ENCODE peak calls at places on chromosome 3, in six cellular contexts. C, F, H, S, D and N are unnamed samples. For H3K27me3, the result is how much of the 10 kb centered on the place peaks cover.

GRCh38 chr3:12501360-12502020 is 17.2 kb downstream of the TSEN2 start:
- ATAC-seq in C (no peak), F (no peak), H (no peak), S (no peak), D (no peak), N (peak)

GRCh38 chr3:119091936-119092677 is 53.9 kb upstream of the TEX55 start:
- ATAC-seq in C (no peak), F (no peak), H (no peak), S (no peak), D (no peak), N (no peak)

GRCh38 chr3:64291345-64291744 is 66.1 kb upstream of the PRICKLE2 start:
- ATAC-seq in C (no peak), F (no peak), H (no peak), S (no peak), D (no peak), N (peak)

GRCh38 chr3:45078910-45079522 is 52.9 kb downstream of the CLEC3B start:
- ATAC-seq in C (peak), F (no peak), H (no peak), S (peak), D (peak), N (no peak)

GRCh38 chr3:31571325-31571724 is 38.6 kb downstream of the STT3B start:
- ATAC-seq in C (no peak), F (no peak), H (no peak), S (no peak), D (no peak), N (no peak)

GRCh38 chr3:186551387-186551786 is 7.2 kb upstream of the CRYGS start:
- ATAC-seq in C (peak), F (no peak), H (no peak), S (peak), D (peak), N (no peak)

GRCh38 chr3:36362973-36363372 is 17.3 kb upstream of the STAC start:
- ATAC-seq in C (peak), F (peak), H (no peak), S (no peak), D (peak), N (no peak)

GRCh38 chr3:29274667-29275066 is 6.2 kb upstream of the RBMS3 start:
- ATAC-seq in C (no peak), F (no peak), H (no peak), S (no peak), D (no peak), N (no peak)

GRCh38 chr3:187183903-187184302 is 13.4 kb upstream of the RTP1 start:
- ATAC-seq in C (no peak), F (no peak), H (no peak), S (no peak), D (no peak), N (no peak)

GRCh38 chr3:45800611-45801010 is 4.3 kb upstream of the SLC6A20 start:
- ATAC-seq in C (no peak), F (no peak), H (no peak), S (no peak), D (no peak), N (no peak)

GRCh38 chr3:134873789-134874188 is 78.7 kb downstream of the EPHB1 start:
- ATAC-seq in C (no peak), F (no peak), H (no peak), S (no peak), D (no peak), N (no peak)

GRCh38 chr3:112794622-112795172 is 52.0 kb downstream of the CD200R1L start:
- ATAC-seq in C (no peak), F (no peak), H (peak), S (peak), D (no peak), N (no peak)

GRCh38 chr3:186996356-186996755 is 66.0 kb downstream of the ST6GAL1 start:
- ATAC-seq in C (no peak), F (no peak), H (no peak), S (peak), D (no peak), N (no peak)

GRCh38 chr3:15637131-15637951 is 35.8 kb downstream of the BTD start:
- ATAC-seq in C (no peak), F (no peak), H (no peak), S (no peak), D (no peak), N (no peak)

GRCh38 chr3:166405465-166405864 is 568.2 kb upstream of the BCHE start:
- ATAC-seq in C (no peak), F (no peak), H (no peak), S (no peak), D (no peak), N (no peak)

GRCh38 chr3:169940486-169941181 is 26.0 kb upstream of the SEC62 start:
- ATAC-seq in C (no peak), F (no peak), H (no peak), S (no peak), D (no peak), N (no peak)

GRCh38 chr3:112143689-112144088 is 10.6 kb upstream of the GCSAM start:
- ATAC-seq in C (no peak), F (no peak), H (no peak), S (no peak), D (no peak), N (no peak)

GRCh38 chr3:36763850-36764703 is at the start of gene DCLK3:
- ATAC-seq in C (no peak), F (no peak), H (no peak), S (peak), D (no peak), N (no peak)

GRCh38 chr3:105970283-105970682 is 101.5 kb upstream of the CBLB start:
- ATAC-seq in C (no peak), F (no peak), H (no peak), S (no peak), D (no peak), N (no peak)

GRCh38 chr3:86785381-86785780 is 205.6 kb downstream of the VGLL3 start:
- ATAC-seq in C (no peak), F (no peak), H (no peak), S (no peak), D (no peak), N (peak)

GRCh38 chr3:42024578-42025387 is 62.9 kb upstream of the ULK4 start:
- ATAC-seq in C (no peak), F (peak), H (no peak), S (no peak), D (no peak), N (no peak)

GRCh38 chr3:111595239-111595638 is at the start of gene ZBED2:
- ATAC-seq in C (peak), F (no peak), H (peak), S (no peak), D (no peak), N (no peak)

GRCh38 chr3:33908209-33908851 is 109.9 kb downstream of the PDCD6IP start:
- ATAC-seq in C (no peak), F (no peak), H (no peak), S (no peak), D (no peak), N (no peak)

GRCh38 chr3:125582707-125583106 is 12.6 kb downstream of the OSBPL11 start:
- ATAC-seq in C (peak), F (peak), H (no peak), S (peak), D (no peak), N (no peak)

GRCh38 chr3:170780955-170781354 is 89.0 kb downstream of the RPL22L1 start:
- ATAC-seq in C (no peak), F (no peak), H (no peak), S (no peak), D (peak), N (no peak)

GRCh38 chr3:193863657-193864323 is 270.8 kb downstream of the OPA1 start:
- ATAC-seq in C (no peak), F (no peak), H (no peak), S (no peak), D (peak), N (peak)

GRCh38 chr3:175386630-175387029 is 527.5 kb downstream of the NAALADL2 start:
- ATAC-seq in C (no peak), F (peak), H (no peak), S (no peak), D (no peak), N (no peak)

GRCh38 chr3:101935081-101935480 is 85.8 kb downstream of the NFKBIZ start:
- ATAC-seq in C (no peak), F (no peak), H (no peak), S (no peak), D (no peak), N (no peak)

GRCh38 chr3:64244011-64244942 is 19.0 kb upstream of the PRICKLE2 start:
- ATAC-seq in C (peak), F (no peak), H (no peak), S (peak), D (peak), N (no peak)

GRCh38 chr3:170690133-170690981 is 104.5 kb upstream of the SLC7A14 start:
- ATAC-seq in C (peak), F (peak), H (peak), S (peak), D (peak), N (no peak)

GRCh38 chr3:121796970-121797369 is 37.9 kb downstream of the IQCB1 start:
- ATAC-seq in C (no peak), F (no peak), H (no peak), S (no peak), D (no peak), N (no peak)

DNA sequence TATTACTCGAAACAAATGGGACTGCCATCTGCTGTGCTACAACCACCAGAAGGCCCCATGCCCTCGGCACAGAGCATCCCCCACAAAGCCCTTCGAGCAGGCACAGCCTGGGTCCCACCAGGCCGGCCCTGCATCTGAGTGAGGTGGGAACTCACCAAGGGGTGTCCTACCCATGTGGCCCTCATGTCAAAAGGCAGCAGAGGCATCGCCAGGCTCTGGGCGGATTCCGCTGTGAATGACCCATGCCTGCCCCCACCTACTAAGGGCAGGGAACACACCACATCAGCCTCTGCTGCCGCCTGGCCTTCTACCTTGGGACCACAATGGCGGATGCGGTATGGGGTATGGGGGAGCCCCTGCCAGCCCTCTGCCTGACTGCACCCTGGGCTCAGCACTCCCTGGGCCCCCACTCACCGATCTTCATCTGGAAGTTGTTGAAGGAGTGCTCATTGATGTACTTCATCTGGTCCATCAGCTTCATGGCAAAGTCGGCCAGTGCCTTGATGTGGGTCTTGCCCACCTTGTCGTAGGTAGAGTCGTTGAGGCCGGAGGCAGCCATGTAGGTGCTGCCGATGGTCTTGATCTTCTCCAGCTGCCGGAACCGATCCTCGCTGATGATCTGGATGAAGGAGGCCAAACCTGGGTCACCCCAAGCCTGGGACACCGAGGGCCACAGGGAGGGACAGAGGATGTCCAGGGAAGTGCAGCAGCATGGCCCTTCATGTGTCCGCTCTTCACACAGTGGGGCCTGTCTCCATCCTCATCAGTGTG is 87.8 kb downstream of the SEC22A start:
- ATAC-seq in C (no peak), F (no peak), H (no peak), S (no peak), D (no peak), N (no peak)
- H3K27me3 ChIP-seq in C (under half), F (under half), H (under half), S (half or more), D (under half), N (under half)

GRCh38 chr3:138834359-138835176 is at the start of gene PIK3CB:
- ATAC-seq in C (peak), F (peak), H (peak), S (peak), D (peak), N (peak)
- TF ChIP-seq POLR2AphosphoS5 in C (peak), F (peak), H (peak), S (peak), D (peak), N (peak)

DNA sequence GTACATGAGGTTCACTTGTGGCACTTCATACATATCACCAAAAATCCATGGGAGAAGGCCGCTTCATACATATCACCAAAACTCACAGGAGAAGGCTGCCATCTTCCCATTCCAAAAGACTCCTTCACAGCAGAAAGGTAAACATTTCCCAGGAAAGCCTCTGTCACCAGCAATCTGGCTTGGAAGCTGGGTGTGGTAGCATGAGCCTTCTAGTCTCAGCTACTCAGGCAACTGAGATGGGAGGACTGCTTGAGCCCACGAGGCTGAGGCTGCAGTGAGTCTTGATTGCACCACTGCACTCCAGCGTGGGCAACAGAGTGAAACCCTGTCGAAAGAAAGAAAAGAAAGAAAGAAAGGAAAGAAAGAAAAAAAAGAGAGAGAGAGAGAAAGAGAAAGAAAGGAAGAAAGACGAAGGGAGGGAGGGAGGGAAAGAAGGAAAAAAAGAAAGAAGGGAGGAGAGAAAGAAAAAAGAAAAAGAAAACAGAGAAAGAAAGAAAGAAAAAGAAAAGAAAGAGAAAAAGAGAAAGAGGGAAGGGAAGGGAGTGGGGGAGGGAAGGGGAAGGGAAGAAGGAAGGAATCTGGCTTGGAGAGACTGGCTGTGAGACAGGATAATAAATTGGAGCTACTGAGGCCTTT is 7.2 kb downstream of the LRIG1 start:
- ATAC-seq in C (no peak), F (no peak), H (no peak), S (no peak), D (no peak), N (no peak)
- H3K27ac ChIP-seq in C (no peak), F (no peak), H (peak), S (no peak), D (no peak), N (peak)

DNA sequence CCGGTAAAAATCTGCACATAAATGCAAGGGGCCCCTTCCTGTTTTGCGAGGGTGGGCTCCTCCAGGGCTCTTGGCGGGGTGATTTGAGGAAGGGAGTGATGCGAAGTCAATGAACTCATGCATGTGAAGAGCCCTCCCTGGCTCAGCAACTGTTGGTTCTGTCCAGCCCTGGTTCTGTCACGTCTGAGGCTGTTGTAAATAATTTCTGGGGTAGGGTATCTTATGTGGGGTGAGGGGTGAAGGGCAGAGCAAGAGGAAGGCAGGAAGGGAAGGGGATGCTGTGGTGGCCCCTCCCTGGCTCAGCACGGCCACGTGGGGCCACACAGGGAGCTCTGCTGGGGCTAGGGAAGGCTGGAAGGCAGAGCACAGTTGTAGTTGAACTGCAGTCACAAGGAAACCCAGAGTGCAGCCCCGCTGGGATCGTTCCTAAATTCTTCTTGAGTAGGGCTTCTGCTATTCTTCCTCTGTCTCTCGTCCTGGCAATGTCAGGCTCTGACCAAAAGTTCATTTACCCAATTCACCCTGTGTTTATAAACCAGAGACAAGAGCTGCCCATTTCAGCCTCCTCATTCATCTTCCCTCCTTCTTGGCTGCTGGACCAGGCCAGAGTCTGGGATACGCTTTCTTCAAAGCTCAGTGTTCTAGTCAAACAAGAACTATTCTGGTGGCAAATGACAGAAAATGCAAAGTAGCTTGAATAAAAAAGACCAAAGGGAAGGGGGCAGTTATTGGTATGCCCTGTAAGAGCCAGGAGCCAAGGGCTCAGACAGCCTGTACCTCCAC is 14.8 kb upstream of the TOPBP1 start:
- ATAC-seq in C (no peak), F (peak), H (no peak), S (peak), D (peak), N (no peak)
- H3K27me3 ChIP-seq in C (under half), F (under half), H (under half), S (under half), D (under half), N (half or more)

GRCh38 chr3:197953325-197953724 is 3.3 kb downstream of the RPL35A start:
- ATAC-seq in C (no peak), F (no peak), H (no peak), S (no peak), D (no peak), N (no peak)
- TF ChIP-seq POLR2AphosphoS5 in C (no peak), F (peak), H (no peak), S (peak), D (peak), N (no peak)

DNA sequence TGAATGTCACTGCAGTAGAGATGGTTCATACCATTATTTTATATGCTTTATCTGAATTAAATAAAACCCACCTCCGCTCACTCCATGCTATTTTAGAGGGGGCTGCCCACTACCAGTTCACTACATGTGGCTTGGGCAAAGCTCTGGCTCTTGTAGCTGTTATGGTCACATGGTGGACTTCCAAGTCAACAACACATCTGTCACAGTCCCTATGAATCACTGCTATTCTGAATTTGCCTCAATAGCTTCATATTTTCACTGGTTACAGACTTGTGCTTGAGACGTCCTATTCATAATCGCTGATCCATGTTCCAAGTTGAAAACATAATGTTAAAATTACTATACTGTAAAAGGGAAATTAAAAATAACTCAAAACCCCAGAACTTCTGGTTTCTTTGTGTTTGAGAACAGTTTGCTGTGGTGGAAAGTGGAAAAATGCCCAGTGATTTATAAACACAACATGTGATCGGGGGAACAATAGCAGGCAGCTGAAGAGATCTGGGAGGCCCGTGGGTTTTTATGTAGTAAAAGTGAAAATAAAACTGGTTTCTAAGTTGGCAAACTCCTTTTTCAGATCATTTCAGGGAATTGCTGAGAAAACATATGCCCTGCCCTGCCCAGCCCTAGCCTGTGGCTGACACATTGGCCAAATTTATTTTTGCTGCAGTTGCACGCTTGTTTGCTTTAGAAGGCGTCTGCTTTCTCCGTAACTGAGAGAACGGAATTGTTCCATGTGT is 128.8 kb upstream of the PRR23C start:
- ATAC-seq in C (no peak), F (peak), H (no peak), S (no peak), D (no peak), N (peak)
- H3K27ac ChIP-seq in C (no peak), F (peak), H (no peak), S (no peak), D (no peak), N (no peak)

DNA sequence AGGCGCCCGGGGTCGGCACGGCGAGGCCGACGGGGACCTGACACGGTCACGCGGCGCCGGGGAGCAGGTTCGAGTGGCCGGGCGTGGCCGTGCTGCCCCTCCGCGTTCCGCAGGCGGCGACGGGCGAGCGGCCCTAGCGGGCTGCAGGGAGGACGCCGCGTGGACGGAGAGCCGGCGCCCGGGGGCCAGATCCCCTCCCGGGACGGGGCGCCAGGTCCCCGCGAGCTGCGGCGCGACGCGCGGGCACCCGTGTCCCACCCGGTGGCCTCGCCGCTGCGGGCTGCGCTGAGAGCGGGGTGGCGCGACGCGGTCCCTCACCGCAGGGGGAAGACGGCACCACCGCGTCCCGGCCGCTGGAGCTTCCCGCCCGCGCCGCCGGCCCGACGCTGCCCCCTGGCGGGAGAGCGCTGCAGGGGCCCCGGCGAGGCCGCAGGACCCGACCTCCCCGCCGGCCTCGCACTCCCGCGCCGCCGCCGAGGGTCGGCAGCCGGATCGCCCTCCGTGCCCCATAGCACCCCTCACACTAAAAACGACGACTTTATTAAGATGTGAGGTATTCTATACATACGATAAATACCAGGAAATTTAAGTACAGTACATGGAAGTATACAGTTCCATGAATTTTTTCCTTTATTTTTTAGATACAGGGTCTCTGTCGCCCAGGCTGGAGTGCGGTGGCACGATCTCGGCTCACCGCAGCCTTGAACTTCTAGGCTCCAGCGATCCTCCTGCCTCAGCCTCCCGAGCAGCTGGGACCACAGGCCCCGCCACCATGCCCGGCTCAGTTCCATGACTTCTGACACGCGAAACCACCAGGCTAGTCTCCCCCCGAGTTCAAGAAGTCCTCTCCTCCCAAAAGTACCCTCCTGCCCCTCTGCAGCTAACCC is 1.3 kb upstream of the PIGZ start:
- ATAC-seq in C (peak), F (peak), H (peak), S (peak), D (peak), N (peak)
- H3K27me3 ChIP-seq in C (under half), F (under half), H (under half), S (under half), D (under half), N (under half)

GRCh38 chr3:13620776-13621365 is 71.9 kb downstream of the FBLN2 start:
- ATAC-seq in C (no peak), F (no peak), H (no peak), S (no peak), D (no peak), N (no peak)
- TF ChIP-seq POLR2AphosphoS5 in C (no peak), F (no peak), H (no peak), S (no peak), D (no peak), N (no peak)